ENCODE peak calls at places on chromosomes 4 and X, in nine cellular contexts. N is cardiac septum; B is transverse colon; P is NCI-H1436; E is NAMALWA; X is HT-29; L is activated CD8-positive, alpha-beta memory T cell treated with anti-CD3 and anti-CD28 coated beads, Interleukin-2, amount 50 U/mL, for 4 hours; Z is left ventricle myocardium inferior; I is non-pigmented ciliary epithelial cell. W is an unnamed sample.

GRCh38 chr4:168604496-168605373 is 107.9 kb downstream of the PALLD start:
- DNase-seq in N (no peak), X (no peak), E (no peak), Z (no peak), I (no peak), B (no peak), L (no peak), P (no peak), W (peak)

GRCh38 chr4:151129801-151130200 is 30.4 kb downstream of the RPS3A start:
- DNase-seq in N (no peak), B (no peak), P (no peak), E (no peak), L (no peak), Z (no peak), X (no peak), I (no peak), W (no peak)

GRCh38 chr4:135354876-135355275 is 1153.3 kb upstream of the PABPC4L start:
- DNase-seq in I (peak), B (no peak), N (no peak), L (no peak), E (no peak), P (no peak), Z (no peak), X (no peak), W (no peak)

GRCh38 chr4:2786794-2787229 is 6.1 kb upstream of the SH3BP2 start:
- DNase-seq in L (no peak), P (no peak), X (no peak), E (no peak), B (no peak), Z (no peak), N (peak), I (no peak), W (no peak)

GRCh38 chr4:147846318-147847135 is 114.6 kb downstream of the ARHGAP10 start:
- DNase-seq in X (no peak), N (no peak), Z (no peak), I (no peak), L (no peak), P (no peak), E (no peak), B (no peak), W (no peak)

GRCh38 chr4:128698386-128698785 is 111.1 kb upstream of the JADE1 start:
- DNase-seq in I (no peak), Z (no peak), X (no peak), E (no peak), B (no peak), L (no peak), N (no peak), P (no peak), W (no peak)

GRCh38 chr4:69075061-69075792 is 21.0 kb upstream of the UGT2B7 start:
- DNase-seq in E (no peak), Z (no peak), N (no peak), P (no peak), I (no peak), L (no peak), B (no peak), X (no peak), W (no peak)

GRCh38 chrX:3962511-3963350 is 249.3 kb upstream of the PRKX start:
- DNase-seq in X (peak), B (no peak), L (no peak), N (no peak), E (peak), I (no peak), P (no peak), Z (no peak), W (peak)

GRCh38 chr4:8696369-8697127 is 104.0 kb downstream of the CPZ start:
- DNase-seq in Z (no peak), E (no peak), B (no peak), I (no peak), X (no peak), P (no peak), N (peak), L (no peak), W (no peak)

GRCh38 chrX:149074429-149074828 is 430.7 kb downstream of the IDS start:
- DNase-seq in P (no peak), E (no peak), N (no peak), L (no peak), Z (peak), B (no peak), X (no peak), I (no peak), W (peak)

GRCh38 chrX:65407157-65407626 is 127.4 kb downstream of the LAS1L start:
- DNase-seq in L (no peak), N (no peak), X (no peak), P (no peak), I (no peak), B (no peak), Z (no peak), E (no peak), W (no peak)